ENCODE peak calls at places on chromosome 6, in eight cellular contexts. C is H9; T is PC-9; B is heart left ventricle; H is spleen; P is CD8-positive, alpha-beta memory T cell; N is SK-N-SH; Y is hepatocyte. R is an unnamed sample.

GRCh38 chr6:132142308-132142707 is 191.1 kb upstream of the CCN2 start:
- DNase-seq in C (no peak), T (no peak), B (no peak), H (no peak), P (no peak), N (no peak), Y (no peak), R (no peak)

GRCh38 chr6:683742-684440 is 9.0 kb downstream of the EXOC2 start:
- DNase-seq in C (peak; percentile 87), T (no peak), B (no peak), H (no peak), P (no peak), N (peak; percentile 63), Y (peak; percentile 83), R (no peak)

GRCh38 chr6:38572186-38572813 is 67.4 kb downstream of the BTBD9 start:
- DNase-seq in C (no peak), T (no peak), B (no peak), H (no peak), P (no peak), N (no peak), Y (no peak), R (no peak)

GRCh38 chr6:138970856-138971425 is 17.1 kb downstream of the REPS1 start:
- DNase-seq in C (no peak), T (no peak), B (peak; percentile 29), H (no peak), P (no peak), N (no peak), Y (peak; percentile 38), R (no peak)

GRCh38 chr6:5718231-5718947 is 288.3 kb downstream of the NRN1 start:
- DNase-seq in C (no peak), T (no peak), B (no peak), H (no peak), P (no peak), N (no peak), Y (no peak), R (no peak)

GRCh38 chr6:142570221-142570671 is 268.4 kb downstream of the ADGRG6 start:
- DNase-seq in C (no peak), T (peak; percentile 72), B (no peak), H (no peak), P (no peak), N (no peak), Y (peak; percentile 36), R (peak; percentile 40)

GRCh38 chr6:7528565-7528964 is 12.9 kb upstream of the DSP start:
- DNase-seq in C (no peak), T (no peak), B (no peak), H (no peak), P (no peak), N (no peak), Y (no peak), R (no peak)

GRCh38 chr6:29968130-29968529 is 25.8 kb downstream of the HLA-A start:
- DNase-seq in C (no peak), T (peak; percentile 75), B (no peak), H (no peak), P (no peak), N (no peak), Y (no peak), R (peak; percentile 35)

GRCh38 chr6:37785688-37786270 is 33.7 kb upstream of the ZFAND3 start:
- DNase-seq in C (no peak), T (no peak), B (no peak), H (no peak), P (no peak), N (no peak), Y (no peak), R (no peak)

GRCh38 chr6:83600531-83600930 is 88.2 kb downstream of the PRSS35 start:
- DNase-seq in C (no peak), T (no peak), B (no peak), H (no peak), P (no peak), N (no peak), Y (no peak), R (no peak)

GRCh38 chr6:146914563-146915483 is 289.4 kb upstream of the STXBP5 start:
- DNase-seq in C (no peak), T (peak; percentile 89), B (peak; percentile 26), H (no peak), P (no peak), N (peak; percentile 8), Y (peak; percentile 74), R (no peak)

GRCh38 chr6:150175611-150176151 is 32.8 kb downstream of the PPP1R14C start:
- DNase-seq in C (no peak), T (peak; percentile 64), B (no peak), H (no peak), P (no peak), N (no peak), Y (no peak), R (no peak)

GRCh38 chr6:157982297-157982579 is 575 bp downstream of the SYNJ2 start:
- DNase-seq in C (peak; percentile 82), T (no peak), B (peak; percentile 54), H (no peak), P (no peak), N (no peak), Y (peak; percentile 72), R (peak; percentile 62)

GRCh38 chr6:11609324-11610071 is 71.9 kb downstream of the TMEM170B start:
- DNase-seq in C (no peak), T (peak; percentile 80), B (peak; percentile 52), H (no peak), P (no peak), N (no peak), Y (no peak), R (no peak)

GRCh38 chr6:20589266-20589665 is 55.0 kb downstream of the CDKAL1 start:
- DNase-seq in C (no peak), T (no peak), B (no peak), H (no peak), P (no peak), N (no peak), Y (no peak), R (no peak)

DNA sequence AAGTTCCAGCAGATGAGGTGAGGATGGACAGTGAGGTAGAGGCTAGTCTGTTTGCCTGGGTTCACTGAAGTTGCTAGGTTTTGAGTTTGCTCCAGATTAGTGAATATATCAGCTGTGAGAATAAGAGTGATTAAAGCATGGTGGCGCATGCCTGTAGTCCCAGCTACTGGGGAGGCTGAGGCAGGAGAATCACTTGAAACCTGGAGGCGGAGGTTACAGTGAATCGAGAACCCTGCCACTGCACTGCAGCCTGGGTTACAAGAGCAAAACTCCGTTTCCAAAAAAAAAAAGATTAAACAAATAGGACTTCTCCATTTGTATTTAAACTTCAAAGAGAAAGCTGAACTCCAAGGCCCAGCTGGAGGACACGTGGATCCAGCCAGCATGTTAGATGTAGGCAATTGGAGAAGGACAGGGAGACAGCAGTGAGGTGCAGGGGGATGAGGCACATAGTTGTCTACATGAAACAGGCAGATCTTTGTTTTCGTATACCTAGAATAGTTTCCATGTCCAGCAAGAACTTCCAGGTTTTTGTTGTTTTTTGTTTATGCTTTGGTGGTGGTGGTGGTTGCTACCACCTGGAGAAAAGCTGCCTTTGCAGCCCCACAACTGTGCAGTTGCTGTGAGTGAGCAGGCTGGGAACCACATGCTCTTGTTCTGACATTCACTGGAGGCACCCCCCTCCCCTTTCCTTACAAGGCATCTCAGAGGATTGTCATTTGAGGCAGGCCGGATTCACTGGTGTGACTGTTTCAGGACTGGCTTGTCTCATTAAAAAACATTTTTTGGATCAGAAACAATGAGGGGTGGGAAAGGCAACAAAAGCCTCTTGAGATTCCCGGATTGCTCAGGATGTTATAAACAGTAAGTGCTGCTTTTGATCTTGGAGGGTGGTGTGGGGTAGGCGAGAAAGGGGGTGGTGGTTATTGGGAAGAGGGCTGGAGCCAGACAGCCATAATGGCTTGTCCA is 72.3 kb downstream of the JARID2 start:
- DNase-seq in C (no peak), T (no peak), B (no peak), H (no peak), P (no peak), N (no peak), Y (no peak), R (peak; percentile 70)
- H3K4me1 ChIP-seq in C (peaks cover 25% of the 10 kb centered on the region), T (peaks cover 34% of the 10 kb centered on the region), B (peaks cover 45% of the 10 kb centered on the region), H (peaks cover 10% of the 10 kb centered on the region), P (peaks cover 31% of the 10 kb centered on the region), N (peaks cover 2% of the 10 kb centered on the region), Y (peaks cover 9% of the 10 kb centered on the region), R (peaks cover 54% of the 10 kb centered on the region)

DNA sequence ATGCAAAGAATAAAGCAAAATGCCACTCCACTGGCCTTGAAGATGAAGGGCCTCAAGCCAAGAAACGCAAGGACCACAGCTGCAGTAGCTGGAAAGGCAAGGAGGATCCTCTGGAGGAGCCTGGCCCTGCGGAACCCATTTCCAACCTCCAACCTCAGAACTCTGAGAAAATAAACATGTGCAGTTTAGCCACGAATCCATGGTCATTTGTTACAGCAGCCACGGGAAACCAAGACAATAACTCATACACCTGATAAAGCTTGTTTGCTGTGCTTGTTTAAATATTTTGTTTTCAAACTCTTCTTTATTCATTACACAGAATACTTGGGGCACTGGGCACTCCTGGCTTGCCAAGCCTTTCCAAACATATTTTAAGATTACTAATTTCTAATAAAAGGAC is 10.4 kb downstream of the SERPINB6 start:
- DNase-seq in C (no peak), T (no peak), B (no peak), H (no peak), P (no peak), N (no peak), Y (no peak), R (no peak)
- H3K4me1 ChIP-seq in C (peaks cover 11% of the 10 kb centered on the region), T (no peaks in the 10 kb centered on the region), B (peaks cover 62% of the 10 kb centered on the region), H (peaks cover 9% of the 10 kb centered on the region), P (peaks cover 7% of the 10 kb centered on the region), N (no peaks in the 10 kb centered on the region), Y (peaks cover 23% of the 10 kb centered on the region), R (peaks cover 45% of the 10 kb centered on the region)

GRCh38 chr6:42332916-42333315 is 115.3 kb upstream of the MRPS10 start:
- DNase-seq in C (no peak), T (no peak), B (no peak), H (no peak), P (no peak), N (no peak), Y (no peak), R (no peak)

GRCh38 chr6:42335896-42336295 is 115.8 kb downstream of the TRERF1 start:
- DNase-seq in C (no peak), T (no peak), B (no peak), H (no peak), P (no peak), N (no peak), Y (no peak), R (no peak)

GRCh38 chr6:42336431-42336830 is 115.3 kb downstream of the TRERF1 start:
- DNase-seq in C (no peak), T (no peak), B (no peak), H (no peak), P (no peak), N (no peak), Y (peak; percentile 19), R (no peak)

GRCh38 chr6:42333622-42334021 is 116.0 kb upstream of the MRPS10 start:
- DNase-seq in C (no peak), T (no peak), B (no peak), H (no peak), P (no peak), N (no peak), Y (no peak), R (no peak)

GRCh38 chr6:42334870-42335269 is 116.9 kb downstream of the TRERF1 start:
- DNase-seq in C (no peak), T (no peak), B (no peak), H (no peak), P (no peak), N (no peak), Y (no peak), R (no peak)
- H3K4me1 ChIP-seq in C (no peaks in the 10 kb centered on the region), T (peaks cover 23% of the 10 kb centered on the region), B (peaks cover 21% of the 10 kb centered on the region), H (no peaks in the 10 kb centered on the region), P (no peaks in the 10 kb centered on the region), N (no peaks in the 10 kb centered on the region), Y (peaks cover 15% of the 10 kb centered on the region), R (no peaks in the 10 kb centered on the region)

DNA sequence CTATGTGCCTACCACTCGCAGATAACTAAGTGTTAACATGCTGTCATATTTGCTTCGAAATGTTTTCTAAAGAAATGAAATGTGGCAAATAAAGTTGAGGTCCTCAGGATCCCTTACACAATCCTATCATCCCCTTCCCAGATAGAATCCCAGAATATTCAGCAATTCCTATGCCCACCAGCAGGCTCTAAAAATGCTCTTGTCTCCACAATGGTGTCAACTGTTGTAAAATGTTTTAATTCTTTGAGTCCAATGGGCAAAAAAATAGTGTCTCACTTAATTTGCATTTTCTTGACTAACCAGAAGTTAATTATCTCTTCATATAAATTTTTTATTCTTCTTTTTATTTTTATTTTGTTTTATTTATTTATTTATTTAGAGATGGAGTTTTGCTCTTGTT is 103.9 kb upstream of the MAP7 start:
- DNase-seq in C (no peak), T (no peak), B (no peak), H (no peak), P (no peak), N (no peak), Y (no peak), R (no peak)
- H3K4me1 ChIP-seq in C (no peaks in the 10 kb centered on the region), T (no peaks in the 10 kb centered on the region), B (no peaks in the 10 kb centered on the region), H (no peaks in the 10 kb centered on the region), P (no peaks in the 10 kb centered on the region), N (no peaks in the 10 kb centered on the region), Y (no peaks in the 10 kb centered on the region), R (no peaks in the 10 kb centered on the region)